ENCODE peak calls at places on chromosomes 1 and 21, in five cellular contexts. G is fibroblast of lung, N is stomach, V is lung, A is HCT116. P is an unnamed sample. For H3K4me1 and H3K36me3, the result is how much of the 10 kb centered on the place peaks cover.

GRCh38 chr1:81802601-81803422 is 2.1 kb downstream of the ADGRL2 start:
- DNase-seq in G (peak), N (peak), V (peak), A (no peak), P (peak)

GRCh38 chr1:14894811-14895524 is 258.6 kb upstream of the TMEM51 start:
- DNase-seq in G (no peak), N (peak), V (no peak), A (no peak), P (no peak)

GRCh38 chr1:41240806-41241747 is 1.0 kb downstream of the SCMH1 start:
- DNase-seq in G (peak), N (peak), V (peak), A (no peak), P (no peak)

GRCh38 chr1:51574796-51575195 is 42.1 kb upstream of the OSBPL9 start:
- DNase-seq in G (no peak), N (no peak), V (no peak), A (no peak), P (no peak)

GRCh38 chr1:59686170-59686569 is 128.6 kb upstream of the HOOK1 start:
- DNase-seq in G (peak), N (no peak), V (no peak), A (no peak), P (no peak)

GRCh38 chr1:43932786-43933385 is 715 bp upstream of the ARTN start:
- DNase-seq in G (peak), N (no peak), V (no peak), A (no peak), P (no peak)

GRCh38 chr1:36383240-36383639 is 2.5 kb downstream of the STK40 start:
- DNase-seq in G (no peak), N (peak), V (no peak), A (no peak), P (no peak)

GRCh38 chr1:210234254-210234747 is 1.7 kb downstream of the SERTAD4 start:
- DNase-seq in G (no peak), N (no peak), V (no peak), A (no peak), P (no peak)

GRCh38 chr1:8061673-8062386 is 35.7 kb upstream of the ERRFI1 start:
- DNase-seq in G (peak), N (no peak), V (no peak), A (no peak), P (no peak)

GRCh38 chr1:145997156-145998023 is 1.0 kb upstream of the TXNIP start:
- DNase-seq in G (no peak), N (peak), V (no peak), A (no peak), P (no peak)

GRCh38 chr21:44867999-44868700 is 5.3 kb downstream of the PTTG1IP start:
- DNase-seq in G (no peak), N (no peak), V (no peak), A (no peak), P (no peak)

GRCh38 chr1:54227836-54228435 is 28.0 kb downstream of the MRPL37 start:
- DNase-seq in G (no peak), N (no peak), V (no peak), A (no peak), P (no peak)

GRCh38 chr1:34847094-34847493 is 12.5 kb downstream of the SMIM12 start:
- DNase-seq in G (no peak), N (no peak), V (no peak), A (no peak), P (no peak)

GRCh38 chr1:39890880-39891279 is 7.6 kb upstream of the TRIT1 start:
- DNase-seq in G (no peak), N (no peak), V (no peak), A (no peak), P (no peak)

GRCh38 chr1:1625404-1625775 is 6.6 kb upstream of the MMP23B start:
- DNase-seq in G (no peak), N (no peak), V (no peak), A (no peak), P (no peak)

GRCh38 chr1:16130827-16131226 is 25.0 kb downstream of the EPHA2 start:
- DNase-seq in G (no peak), N (no peak), V (no peak), A (no peak), P (no peak)

GRCh38 chr1:233443040-233443439 is 115.5 kb downstream of the MAP3K21 start:
- DNase-seq in G (no peak), N (no peak), V (no peak), A (no peak), P (no peak)

GRCh38 chr1:53145942-53146708 is 3.7 kb upstream of the SLC1A7 start:
- DNase-seq in G (peak), N (peak), V (peak), A (peak), P (no peak)

GRCh38 chr21:15061284-15061683 is 3.5 kb downstream of the NRIP1 start:
- DNase-seq in G (no peak), N (no peak), V (no peak), A (no peak), P (no peak)

GRCh38 chr1:212607206-212607923 is 1.2 kb upstream of the ATF3 start:
- DNase-seq in G (no peak), N (peak), V (peak), A (no peak), P (no peak)

GRCh38 chr1:246753670-246754535 is 29.7 kb downstream of the SCCPDH start:
- DNase-seq in G (peak), N (peak), V (peak), A (peak), P (no peak)

GRCh38 chr1:174550296-174550695 is 102.5 kb downstream of the GPR52 start:
- DNase-seq in G (no peak), N (no peak), V (no peak), A (no peak), P (no peak)

GRCh38 chr1:941588-942383 is 17.3 kb downstream of the NOC2L start:
- DNase-seq in G (peak), N (peak), V (peak), A (no peak), P (no peak)

GRCh38 chr1:172893146-172893841 is 157.4 kb downstream of the TNFSF18 start:
- DNase-seq in G (peak), N (no peak), V (no peak), A (no peak), P (no peak)

GRCh38 chr1:77412069-77412793 is 130.4 kb downstream of the AK5 start:
- DNase-seq in G (peak), N (no peak), V (no peak), A (no peak), P (no peak)

GRCh38 chr1:52056937-52057231 is 789 bp downstream of the BTF3L4 start:
- DNase-seq in G (no peak), N (no peak), V (no peak), A (no peak), P (no peak)

GRCh38 chr1:50438945-50439344 is 15.7 kb upstream of the DMRTA2 start:
- DNase-seq in G (no peak), N (no peak), V (no peak), A (no peak), P (no peak)

GRCh38 chr1:53592521-53592982 is 133.4 kb downstream of the DMRTB1 start:
- DNase-seq in G (peak), N (peak), V (peak), A (no peak), P (no peak)

GRCh38 chr21:37450385-37451044 is 83.9 kb downstream of the DYRK1A start:
- DNase-seq in G (no peak), N (no peak), V (no peak), A (no peak), P (no peak)

GRCh38 chr1:24959623-24959975 is 29.5 kb upstream of the RUNX3 start:
- DNase-seq in G (no peak), N (no peak), V (no peak), A (no peak), P (no peak)
- H3K4me1 ChIP-seq in G (under half), N (under half), V (under half), A (under half), P (under half)

DNA sequence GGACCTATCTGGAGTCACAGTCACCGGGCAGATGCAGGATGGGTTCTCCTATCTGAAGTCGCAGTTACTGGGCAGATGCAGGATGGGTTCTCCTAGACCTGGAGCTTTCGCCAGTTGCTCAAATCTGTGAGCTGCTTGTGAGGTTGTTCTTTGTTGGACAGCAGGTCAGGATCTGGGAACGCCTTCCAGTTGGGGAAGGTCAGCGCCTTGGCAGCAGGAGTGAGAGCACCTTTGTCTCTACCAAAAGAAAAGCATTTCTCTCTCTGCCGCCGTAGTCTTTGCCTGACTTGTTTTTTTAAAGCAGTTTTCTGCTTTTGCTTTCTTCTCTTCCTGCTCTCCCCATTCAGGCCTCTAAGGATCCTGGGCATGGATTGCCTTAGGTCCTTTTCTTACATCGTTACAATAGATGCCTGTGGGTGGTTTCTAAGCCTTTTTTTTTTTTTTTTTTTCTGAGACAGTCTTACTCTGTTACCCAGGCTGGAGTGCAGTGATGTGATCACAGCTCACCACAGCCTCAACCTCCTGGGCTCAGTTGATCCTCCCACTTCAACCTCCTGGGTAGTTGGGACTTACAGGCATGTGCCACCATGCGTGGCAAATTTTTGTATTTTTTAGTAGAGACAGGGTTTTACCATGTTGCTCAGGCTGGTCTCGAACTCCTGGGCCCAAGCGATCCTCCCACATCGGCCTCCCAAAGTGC is 15.7 kb downstream of the PEX14 start:
- DNase-seq in G (no peak), N (no peak), V (no peak), A (no peak), P (no peak)
- H3K36me3 ChIP-seq in G (under half), N (under half), V (under half), A (under half), P (under half)

GRCh38 chr1:205077934-205078311 is 6.3 kb downstream of the TMEM81 start:
- DNase-seq in G (no peak), N (no peak), V (no peak), A (no peak), P (no peak)
- H3K4me1 ChIP-seq in G (under half), N (under half), V (under half), A (under half), P (under half)

DNA sequence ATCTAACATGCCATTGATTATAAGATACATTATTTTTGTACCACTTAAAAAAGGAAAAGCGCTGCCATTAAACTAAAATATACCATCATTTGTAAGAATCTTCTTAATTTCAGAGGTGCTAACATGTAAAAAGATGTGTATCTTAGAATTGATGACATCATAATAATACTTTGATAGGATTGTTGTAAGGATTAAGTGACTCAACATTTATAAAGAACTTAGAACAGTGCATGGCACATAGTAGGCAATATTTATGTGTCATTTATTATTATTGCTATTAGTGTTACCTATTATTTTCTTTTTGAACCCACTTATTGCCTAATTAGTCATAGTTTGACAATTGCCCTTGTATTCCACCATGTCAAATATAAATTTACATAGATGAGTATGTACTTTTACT is 21.8 kb downstream of the HIPK1 start:
- DNase-seq in G (no peak), N (no peak), V (no peak), A (no peak), P (no peak)
- H3K36me3 ChIP-seq in G (under half), N (under half), V (under half), A (under half), P (under half)

P was measured in thoracic aorta.